ENCODE peak calls at places on chromosomes 11 and 22, in eight cellular contexts. K is endodermal cell, X is neuronal stem cell, P is kidney, L is HCT116, Z is GM12878, B is HepG2, A is SK-N-SH. M is an unnamed sample.
A peak's percentile ranks its signal among the peaks of the same experiment; 100 is the strongest.

GRCh38 chr22:37202001-37202555 is 10.2 kb downstream of the SSTR3 start:
- DNase-seq in B (no peak), X (no peak), K (no peak), L (no peak), A (no peak), Z (no peak), P (peak; percentile 59), M (no peak)

GRCh38 chr11:75896843-75897419 is 81.9 kb downstream of the UVRAG start:
- DNase-seq in A (peak; percentile 44), Z (no peak), X (peak; percentile 21), B (peak; percentile 35), L (peak; percentile 12), K (no peak), P (no peak), M (peak; percentile 86)

GRCh38 chr11:125091247-125091876 is 20.1 kb downstream of the TMEM218 start:
- DNase-seq in Z (no peak), L (no peak), P (no peak), B (peak; percentile 47), K (peak; percentile 87), A (peak; percentile 90), X (peak; percentile 71), M (peak; percentile 78)

GRCh38 chr11:100672483-100673038 is 14.5 kb upstream of the ARHGAP42 start:
- DNase-seq in A (no peak), B (no peak), K (no peak), L (no peak), P (no peak), X (no peak), Z (no peak), M (no peak)

GRCh38 chr11:44509291-44509690 is 56.2 kb upstream of the CD82 start:
- DNase-seq in Z (no peak), K (no peak), P (no peak), B (no peak), X (peak; percentile 27), L (no peak), A (no peak), M (no peak)

GRCh38 chr11:119100246-119100959 is 1.2 kb downstream of the DPAGT1 start:
- DNase-seq in X (no peak), P (no peak), A (peak; percentile 53), Z (no peak), L (peak; percentile 61), K (peak; percentile 57), B (peak; percentile 62), M (peak; percentile 60)

GRCh38 chr11:13963949-13964770 is 1.6 kb downstream of the SPON1 start:
- DNase-seq in A (peak; percentile 39), Z (no peak), L (no peak), P (peak; percentile 84), K (peak; percentile 79), B (no peak), X (no peak), M (no peak)

GRCh38 chr22:46147471-46148267 is 2.7 kb upstream of the PPARA start:
- DNase-seq in L (no peak), Z (no peak), P (peak; percentile 79), B (peak; percentile 73), K (peak; percentile 39), A (no peak), X (no peak), M (no peak)

GRCh38 chr11:110087820-110088534 is 5.2 kb upstream of the ZC3H12C start:
- DNase-seq in Z (no peak), X (no peak), A (no peak), L (no peak), K (no peak), P (no peak), B (no peak), M (peak; percentile 24)

GRCh38 chr22:39194098-39194497 is 41.6 kb upstream of the CBX7 start:
- DNase-seq in L (no peak), P (no peak), K (no peak), B (no peak), Z (no peak), X (no peak), A (no peak), M (no peak)

GRCh38 chr11:82906236-82906635 is 4.7 kb downstream of the DDIAS start:
- DNase-seq in K (no peak), B (peak; percentile 26), X (no peak), Z (no peak), A (no peak), L (peak; percentile 15), P (no peak), M (peak; percentile 87)

GRCh38 chr11:75155570-75156422 is 4.9 kb downstream of the SLCO2B1 start:
- DNase-seq in K (no peak), A (no peak), P (no peak), Z (no peak), L (no peak), X (no peak), B (peak; percentile 97), M (peak; percentile 5)

GRCh38 chr22:46803031-46803880 is 40.8 kb downstream of the TBC1D22A start:
- DNase-seq in K (peak; percentile 90), P (peak; percentile 79), L (peak; percentile 32), B (peak; percentile 47), A (peak; percentile 80), X (peak; percentile 49), Z (no peak), M (peak; percentile 32)

GRCh38 chr22:31243339-31244043 is 31.4 kb downstream of the LIMK2 start:
- DNase-seq in A (no peak), Z (no peak), B (no peak), K (no peak), L (peak; percentile 51), P (no peak), X (no peak), M (peak; percentile 12)

GRCh38 chr11:84714316-84714780 is 912.8 kb downstream of the DLG2 start:
- DNase-seq in P (no peak), X (peak; percentile 70), A (peak; percentile 26), B (peak; percentile 58), L (peak; percentile 12), Z (no peak), K (peak; percentile 93), M (peak; percentile 34)

GRCh38 chr11:54944211-54944610 is 237.6 kb downstream of the OR4A5 start:
- DNase-seq in X (no peak), L (no peak), P (no peak), K (no peak), B (no peak), Z (no peak), A (no peak), M (no peak)

DNA sequence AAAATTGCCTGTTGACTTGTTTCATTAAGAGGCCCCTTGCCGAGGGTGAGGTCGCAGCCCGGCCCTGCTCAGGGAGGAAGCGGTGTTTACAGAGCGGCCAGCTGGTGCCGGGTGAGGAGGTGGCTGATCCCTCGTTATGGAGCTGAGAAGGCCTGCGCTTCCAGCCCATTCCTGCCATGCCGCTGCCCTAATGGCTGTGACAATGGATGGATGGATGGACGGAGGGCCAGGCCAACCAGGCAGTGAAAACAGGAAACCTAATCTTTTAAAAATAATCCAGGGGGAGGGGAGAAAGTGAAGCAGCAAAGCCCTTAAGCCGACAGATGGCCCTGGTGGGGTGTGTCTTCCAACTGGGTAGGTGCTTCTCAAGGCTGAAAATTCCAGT is 38.5 kb downstream of the BCR start:
- DNase-seq in L (no peak), A (peak; percentile 60), X (no peak), Z (no peak), B (peak; percentile 59), K (peak; percentile 95), P (peak; percentile 92), M (peak; percentile 60)
- H3K9ac ChIP-seq in L (no peak overlapping the region), A (no peak overlapping the region), X (no peak overlapping the region), Z (no peak overlapping the region), B (no peak overlapping the region), K (no peak overlapping the region), P (peak overlapping the region; percentile 68), M (no peak overlapping the region)

DNA sequence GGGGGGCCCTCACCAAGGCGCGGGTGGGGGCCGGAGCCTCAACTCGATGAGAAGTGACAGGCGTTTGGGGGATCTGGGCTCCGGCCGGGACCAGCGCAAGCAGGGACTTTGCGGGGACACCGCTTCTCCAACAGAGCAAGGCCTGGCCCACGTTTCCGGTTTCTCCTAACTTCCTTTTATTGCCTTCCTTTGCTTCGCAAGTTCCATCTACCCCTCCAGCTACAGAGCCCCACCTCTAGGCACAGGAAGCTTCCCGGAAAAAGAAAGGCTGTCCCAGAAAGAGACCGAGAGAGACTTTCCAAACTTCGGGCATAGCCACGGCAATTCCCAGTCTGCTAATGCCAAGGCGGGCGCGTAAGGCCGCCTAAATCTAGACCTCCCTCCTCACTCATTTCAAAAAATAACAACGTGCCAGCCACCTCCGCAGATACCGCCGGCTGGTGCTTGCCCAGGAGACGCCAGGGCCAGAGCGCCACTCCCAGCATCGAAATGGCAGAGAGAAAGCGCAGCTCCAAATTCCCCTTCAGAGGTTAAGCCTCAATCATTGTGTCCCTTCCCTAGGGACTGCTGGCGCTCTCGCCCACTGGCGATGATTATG is 6.6 kb downstream of the PAX6 start:
- DNase-seq in Z (no peak), A (peak; percentile 30), L (no peak), B (no peak), P (peak; percentile 59), K (peak; percentile 76), X (no peak), M (no peak)
- H3K4me3 ChIP-seq in Z (peak overlapping the region; percentile 25), A (no peak overlapping the region), L (no peak overlapping the region), B (no peak overlapping the region), P (no peak overlapping the region), K (peak overlapping the region; percentile 63), X (no peak overlapping the region), M (peak overlapping the region; percentile 41)

GRCh38 chr11:117057317-117057716 is 40.9 kb downstream of the SIK3 start:
- DNase-seq in P (no peak), L (no peak), K (no peak), Z (no peak), X (no peak), B (no peak), A (no peak), M (no peak)
- H3K9ac ChIP-seq in P (no peak overlapping the region), L (no peak overlapping the region), K (no peak overlapping the region), Z (no peak overlapping the region), X (no peak overlapping the region), B (no peak overlapping the region), A (no peak overlapping the region), M (no peak overlapping the region)

GRCh38 chr11:134267466-134267865 is 8.7 kb upstream of the GLB1L3 start:
- DNase-seq in A (no peak), X (no peak), L (no peak), Z (no peak), K (no peak), P (no peak), B (no peak), M (no peak)

GRCh38 chr11:134267966-134268365 is 8.2 kb upstream of the GLB1L3 start:
- DNase-seq in B (no peak), L (no peak), Z (no peak), X (no peak), A (no peak), K (no peak), P (no peak), M (no peak)

GRCh38 chr11:134272381-134273316 is 3.5 kb upstream of the GLB1L3 start:
- DNase-seq in L (no peak), Z (no peak), X (no peak), K (peak; percentile 83), A (peak; percentile 48), P (no peak), B (peak; percentile 87), M (peak; percentile 55)

GRCh38 chr11:134271978-134272377 is 4.2 kb upstream of the GLB1L3 start:
- DNase-seq in K (peak; percentile 9), L (no peak), Z (no peak), B (no peak), X (no peak), P (no peak), A (no peak), M (no peak)

DNA sequence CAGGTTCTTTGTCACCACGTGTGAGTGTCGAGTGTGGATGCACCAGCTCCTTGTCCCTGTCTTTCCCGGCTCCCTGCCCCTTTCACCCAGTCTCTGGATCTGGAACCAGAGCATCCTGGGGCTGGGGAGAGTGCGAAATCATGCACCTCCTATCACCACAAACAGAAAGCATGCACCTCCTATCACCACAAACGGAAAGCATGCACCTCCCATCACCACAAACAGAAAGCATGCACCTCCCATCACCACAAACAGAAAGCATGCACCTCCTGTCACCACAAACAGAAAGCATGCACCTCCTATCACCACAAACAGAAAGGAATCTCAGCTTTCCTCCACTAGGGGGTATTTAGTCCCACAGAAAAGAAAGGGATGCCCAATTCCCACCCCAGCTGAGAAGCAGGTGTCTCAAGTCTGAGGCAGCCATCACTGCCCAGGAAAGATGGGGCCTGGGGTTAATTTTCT is 5.9 kb upstream of the GLB1L3 start:
- DNase-seq in K (peak; percentile 55), P (no peak), L (peak; percentile 22), Z (no peak), X (no peak), A (peak; percentile 56), B (peak; percentile 21), M (no peak)
- H3K4me3 ChIP-seq in K (no peak overlapping the region), P (no peak overlapping the region), L (no peak overlapping the region), Z (no peak overlapping the region), X (no peak overlapping the region), A (no peak overlapping the region), B (no peak overlapping the region), M (no peak overlapping the region)